ENCODE peak calls at places on chromosome 21, in four cellular contexts. One of them, this sample, is unnamed.

GRCh38 chr21:35932232-35932911 is 128.0 kb downstream of the SETD4 start:
- DNase-seq in effector memory CD4-positive, alpha-beta T cell: no peak
- DNase-seq in colonic mucosa: no peak
- DNase-seq in lower lobe of right lung: peak; percentile 48
- DNase-seq in this sample: no peak

GRCh38 chr21:39712976-39713375 is 32.0 kb upstream of the IGSF5 start:
- DNase-seq in lower lobe of right lung: no peak
- DNase-seq in effector memory CD4-positive, alpha-beta T cell: no peak
- DNase-seq in colonic mucosa: peak; percentile 45
- DNase-seq in this sample: no peak

GRCh38 chr21:36807421-36808004 is 108.6 kb downstream of the SIM2 start:
- DNase-seq in colonic mucosa: no peak
- DNase-seq in lower lobe of right lung: no peak
- DNase-seq in effector memory CD4-positive, alpha-beta T cell: no peak
- DNase-seq in this sample: no peak

GRCh38 chr21:42389449-42389835 is 6.4 kb downstream of the TMPRSS3 start:
- DNase-seq in colonic mucosa: peak; percentile 66
- DNase-seq in effector memory CD4-positive, alpha-beta T cell: no peak
- DNase-seq in lower lobe of right lung: no peak
- DNase-seq in this sample: peak; percentile 69

GRCh38 chr21:46459356-46460112 is 843 bp downstream of the DIP2A start:
- DNase-seq in colonic mucosa: peak; percentile 56
- DNase-seq in effector memory CD4-positive, alpha-beta T cell: no peak
- DNase-seq in lower lobe of right lung: peak; percentile 71
- DNase-seq in this sample: peak; percentile 31

GRCh38 chr21:45532826-45533730 is 9.2 kb downstream of the SLC19A1 start:
- DNase-seq in colonic mucosa: peak; percentile 85
- DNase-seq in lower lobe of right lung: peak; percentile 56
- DNase-seq in effector memory CD4-positive, alpha-beta T cell: no peak
- DNase-seq in this sample: no peak

GRCh38 chr21:20083336-20083735 is 914.9 kb upstream of the NCAM2 start:
- DNase-seq in colonic mucosa: peak; percentile 19
- DNase-seq in effector memory CD4-positive, alpha-beta T cell: no peak
- DNase-seq in lower lobe of right lung: no peak
- DNase-seq in this sample: no peak

GRCh38 chr21:44982558-44983244 is 42.9 kb downstream of the SLX9 start:
- DNase-seq in lower lobe of right lung: peak; percentile 71
- DNase-seq in colonic mucosa: no peak
- DNase-seq in effector memory CD4-positive, alpha-beta T cell: no peak
- DNase-seq in this sample: no peak

GRCh38 chr21:46116846-46117585 is 19.1 kb downstream of the COL6A2 start:
- DNase-seq in lower lobe of right lung: peak; percentile 36
- DNase-seq in effector memory CD4-positive, alpha-beta T cell: no peak
- DNase-seq in colonic mucosa: no peak
- DNase-seq in this sample: no peak

GRCh38 chr21:46096997-46097825 is 701 bp upstream of the COL6A2 start:
- DNase-seq in effector memory CD4-positive, alpha-beta T cell: no peak
- DNase-seq in colonic mucosa: peak; percentile 17
- DNase-seq in lower lobe of right lung: no peak
- DNase-seq in this sample: peak; percentile 3

GRCh38 chr21:43867332-43867703 is 2.3 kb downstream of the AGPAT3 start:
- DNase-seq in effector memory CD4-positive, alpha-beta T cell: no peak
- DNase-seq in lower lobe of right lung: no peak
- DNase-seq in colonic mucosa: peak; percentile 41
- DNase-seq in this sample: no peak

GRCh38 chr21:43866233-43866632 is 1.2 kb downstream of the AGPAT3 start:
- DNase-seq in lower lobe of right lung: no peak
- DNase-seq in colonic mucosa: peak; percentile 64
- DNase-seq in effector memory CD4-positive, alpha-beta T cell: peak; percentile 22
- DNase-seq in this sample: peak; percentile 55

GRCh38 chr21:43866659-43867331 is 1.8 kb downstream of the AGPAT3 start:
- DNase-seq in colonic mucosa: peak; percentile 87
- DNase-seq in effector memory CD4-positive, alpha-beta T cell: peak; percentile 63
- DNase-seq in lower lobe of right lung: no peak
- DNase-seq in this sample: peak; percentile 33

GRCh38 chr21:43868461-43868860 is 3.4 kb downstream of the AGPAT3 start:
- DNase-seq in effector memory CD4-positive, alpha-beta T cell: no peak
- DNase-seq in lower lobe of right lung: no peak
- DNase-seq in colonic mucosa: peak; percentile 42
- DNase-seq in this sample: no peak

DNA sequence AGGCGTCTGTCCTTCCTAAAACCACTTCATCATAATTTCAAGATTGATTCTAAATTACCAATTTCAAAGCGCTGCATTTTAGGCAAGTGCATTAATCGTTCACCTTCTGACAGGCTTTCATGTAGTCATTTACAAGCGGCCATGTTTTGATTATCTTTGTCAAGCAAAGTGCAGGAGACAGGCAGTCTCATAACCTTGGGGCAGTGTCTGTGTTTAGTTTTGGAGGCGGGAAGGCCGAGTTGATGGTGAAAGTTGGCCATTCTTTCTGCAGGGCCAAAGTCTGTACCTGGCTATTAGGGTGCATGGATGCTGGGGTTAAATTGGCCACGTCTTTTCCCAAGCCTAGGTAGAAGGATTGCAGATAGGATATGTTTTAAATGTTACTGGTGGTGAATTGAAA is 2.9 kb downstream of the AGPAT3 start:
- DNase-seq in colonic mucosa: peak; percentile 38
- DNase-seq in lower lobe of right lung: no peak
- DNase-seq in effector memory CD4-positive, alpha-beta T cell: no peak
- DNase-seq in this sample: no peak
- H3K4me3 ChIP-seq in colonic mucosa: no peak overlapping the region
- H3K4me3 ChIP-seq in lower lobe of right lung: no peak overlapping the region
- H3K4me3 ChIP-seq in effector memory CD4-positive, alpha-beta T cell: no peak overlapping the region
- H3K4me3 ChIP-seq in this sample: no peak overlapping the region

GRCh38 chr21:23585419-23585818 is 2021.9 kb downstream of the MRPL39 start:
- DNase-seq in colonic mucosa: no peak
- DNase-seq in effector memory CD4-positive, alpha-beta T cell: no peak
- DNase-seq in lower lobe of right lung: no peak
- DNase-seq in this sample: no peak
- H3K9me3 ChIP-seq in colonic mucosa: no peaks in the 10 kb centered on the region
- H3K9me3 ChIP-seq in effector memory CD4-positive, alpha-beta T cell: no peaks in the 10 kb centered on the region
- H3K9me3 ChIP-seq in lower lobe of right lung: no peaks in the 10 kb centered on the region
- H3K9me3 ChIP-seq in this sample: no peaks in the 10 kb centered on the region

GRCh38 chr21:17455028-17455353 is 57.9 kb upstream of the CXADR start:
- DNase-seq in colonic mucosa: no peak
- DNase-seq in effector memory CD4-positive, alpha-beta T cell: no peak
- DNase-seq in lower lobe of right lung: no peak
- DNase-seq in this sample: no peak
- H3K4me3 ChIP-seq in colonic mucosa: no peak overlapping the region
- H3K4me3 ChIP-seq in effector memory CD4-positive, alpha-beta T cell: no peak overlapping the region
- H3K4me3 ChIP-seq in lower lobe of right lung: no peak overlapping the region
- H3K4me3 ChIP-seq in this sample: no peak overlapping the region

GRCh38 chr21:31450971-31451370 is 106.9 kb upstream of the TIAM1 start:
- DNase-seq in colonic mucosa: no peak
- DNase-seq in lower lobe of right lung: no peak
- DNase-seq in effector memory CD4-positive, alpha-beta T cell: no peak
- DNase-seq in this sample: no peak
- H3K9me3 ChIP-seq in colonic mucosa: no peaks in the 10 kb centered on the region
- H3K9me3 ChIP-seq in lower lobe of right lung: no peaks in the 10 kb centered on the region
- H3K9me3 ChIP-seq in effector memory CD4-positive, alpha-beta T cell: no peaks in the 10 kb centered on the region
- H3K9me3 ChIP-seq in this sample: no peaks in the 10 kb centered on the region

GRCh38 chr21:33110340-33110715 is 40.4 kb downstream of the OLIG1 start:
- DNase-seq in effector memory CD4-positive, alpha-beta T cell: no peak
- DNase-seq in colonic mucosa: no peak
- DNase-seq in lower lobe of right lung: no peak
- DNase-seq in this sample: no peak
- H3K4me3 ChIP-seq in effector memory CD4-positive, alpha-beta T cell: no peak overlapping the region
- H3K4me3 ChIP-seq in colonic mucosa: no peak overlapping the region
- H3K4me3 ChIP-seq in lower lobe of right lung: no peak overlapping the region
- H3K4me3 ChIP-seq in this sample: no peak overlapping the region

GRCh38 chr21:26191609-26192008 is 21.0 kb upstream of the APP start:
- DNase-seq in lower lobe of right lung: no peak
- DNase-seq in effector memory CD4-positive, alpha-beta T cell: no peak
- DNase-seq in colonic mucosa: no peak
- DNase-seq in this sample: no peak
- H3K9me3 ChIP-seq in lower lobe of right lung: no peaks in the 10 kb centered on the region
- H3K9me3 ChIP-seq in effector memory CD4-positive, alpha-beta T cell: no peaks in the 10 kb centered on the region
- H3K9me3 ChIP-seq in colonic mucosa: no peaks in the 10 kb centered on the region
- H3K9me3 ChIP-seq in this sample: no peaks in the 10 kb centered on the region

GRCh38 chr21:38236232-38236631 is 20.6 kb upstream of the KCNJ15 start:
- DNase-seq in lower lobe of right lung: no peak
- DNase-seq in colonic mucosa: no peak
- DNase-seq in effector memory CD4-positive, alpha-beta T cell: no peak
- DNase-seq in this sample: no peak
- H3K4me3 ChIP-seq in lower lobe of right lung: no peak overlapping the region
- H3K4me3 ChIP-seq in colonic mucosa: no peak overlapping the region
- H3K4me3 ChIP-seq in effector memory CD4-positive, alpha-beta T cell: no peak overlapping the region
- H3K4me3 ChIP-seq in this sample: no peak overlapping the region

GRCh38 chr21:9737871-9738520 is 783.4 kb upstream of the TPTE start:
- DNase-seq in effector memory CD4-positive, alpha-beta T cell: no peak
- DNase-seq in colonic mucosa: no peak
- DNase-seq in lower lobe of right lung: no peak
- DNase-seq in this sample: no peak
- H3K9me3 ChIP-seq in effector memory CD4-positive, alpha-beta T cell: peaks cover 10% of the 10 kb centered on the region
- H3K9me3 ChIP-seq in colonic mucosa: peaks cover 13% of the 10 kb centered on the region
- H3K9me3 ChIP-seq in lower lobe of right lung: peaks cover 6% of the 10 kb centered on the region
- H3K9me3 ChIP-seq in this sample: no peaks in the 10 kb centered on the region

This sample was measured in prostate gland.